ENCODE peak calls at places on chromosomes 6 and 20, in ten cellular contexts. M is naive thymus-derived CD4-positive, alpha-beta T cell; A is non-pigmented ciliary epithelial cell; W is progenitor cell of endocrine pancreas; F is foreskin keratinocyte; X is amygdala; T is NCI-H2171 treated with DMSO at 0.1 percent for 48 hours; R is B cell; Y is cardiac fibroblast; B is spleen. G is an unnamed sample.

GRCh38 chr20:40134176-40134575 is 554.9 kb downstream of the MAFB start:
- DNase-seq in M (no peak), A (no peak), W (no peak), F (no peak), X (no peak), T (no peak), R (no peak), Y (no peak), B (no peak), G (no peak)

GRCh38 chr20:45970646-45971424 is 1.2 kb downstream of the ZNF335 start:
- DNase-seq in M (peak), A (no peak), W (no peak), F (no peak), X (no peak), T (no peak), R (peak), Y (peak), B (peak), G (no peak)

GRCh38 chr6:143783077-143783476 is 60.1 kb upstream of the LTV1 start:
- DNase-seq in M (no peak), A (no peak), W (no peak), F (no peak), X (no peak), T (no peak), R (no peak), Y (no peak), B (no peak), G (no peak)

GRCh38 chr6:36997811-36998722 is 7.4 kb upstream of the FGD2 start:
- DNase-seq in M (no peak), A (no peak), W (no peak), F (no peak), X (peak), T (peak), R (no peak), Y (no peak), B (no peak), G (no peak)

GRCh38 chr6:4270001-4270400 is 134.6 kb upstream of the ECI2 start:
- DNase-seq in M (no peak), A (no peak), W (no peak), F (no peak), X (no peak), T (peak), R (no peak), Y (no peak), B (no peak), G (no peak)

GRCh38 chr6:101011165-101011564 is 130.0 kb upstream of the ASCC3 start:
- DNase-seq in M (peak), A (no peak), W (no peak), F (peak), X (no peak), T (no peak), R (peak), Y (no peak), B (no peak), G (no peak)

GRCh38 chr6:113858067-113858604 is 991 bp downstream of the MARCKS start:
- DNase-seq in M (peak), A (no peak), W (peak), F (peak), X (peak), T (peak), R (peak), Y (peak), B (peak), G (peak)

GRCh38 chr6:30171677-30172471 is 8.5 kb downstream of the TRIM15 start:
- DNase-seq in M (no peak), A (no peak), W (no peak), F (no peak), X (no peak), T (no peak), R (peak), Y (no peak), B (no peak), G (no peak)

GRCh38 chr6:19837511-19838441 is 606 bp downstream of the ID4 start:
- DNase-seq in M (no peak), A (no peak), W (peak), F (no peak), X (no peak), T (no peak), R (peak), Y (peak), B (no peak), G (no peak)

GRCh38 chr20:61127311-61128044 is 124.6 kb upstream of the CDH4 start:
- DNase-seq in M (no peak), A (no peak), W (no peak), F (peak), X (no peak), T (no peak), R (no peak), Y (peak), B (no peak), G (no peak)

GRCh38 chr20:44198872-44199271 is 11.7 kb downstream of the OSER1 start:
- DNase-seq in M (no peak), A (no peak), W (no peak), F (no peak), X (no peak), T (no peak), R (no peak), Y (no peak), B (no peak), G (no peak)

GRCh38 chr20:46264391-46265266 is 43.7 kb downstream of the CDH22 start:
- DNase-seq in M (no peak), A (no peak), W (no peak), F (no peak), X (no peak), T (no peak), R (no peak), Y (no peak), B (no peak), G (no peak)

GRCh38 chr6:75305573-75305972 is 21.0 kb upstream of the TMEM30A start:
- DNase-seq in M (no peak), A (no peak), W (no peak), F (no peak), X (no peak), T (no peak), R (no peak), Y (no peak), B (no peak), G (no peak)

GRCh38 chr20:19909696-19910095 is 107.5 kb upstream of the NAA20 start:
- DNase-seq in M (no peak), A (no peak), W (no peak), F (no peak), X (peak), T (no peak), R (no peak), Y (peak), B (peak), G (no peak)

GRCh38 chr6:30192076-30192475 is 21.1 kb downstream of the TRIM26 start:
- DNase-seq in M (no peak), A (no peak), W (no peak), F (no peak), X (no peak), T (no peak), R (no peak), Y (peak), B (no peak), G (no peak)

GRCh38 chr6:150783818-150784217 is 81.7 kb upstream of the MTHFD1L start:
- DNase-seq in M (no peak), A (no peak), W (no peak), F (no peak), X (no peak), T (no peak), R (no peak), Y (no peak), B (no peak), G (no peak)

GRCh38 chr6:116766506-116767176 is 1.1 kb upstream of the FAM162B start:
- DNase-seq in M (no peak), A (no peak), W (no peak), F (no peak), X (no peak), T (no peak), R (no peak), Y (no peak), B (no peak), G (no peak)

GRCh38 chr6:117840541-117840983 is 66.5 kb upstream of the SLC35F1 start:
- DNase-seq in M (no peak), A (peak), W (peak), F (peak), X (no peak), T (peak), R (no peak), Y (peak), B (no peak), G (no peak)

GRCh38 chr6:36976005-36976261 is 10.1 kb downstream of the MTCH1 start:
- DNase-seq in M (no peak), A (no peak), W (no peak), F (no peak), X (no peak), T (no peak), R (no peak), Y (no peak), B (no peak), G (no peak)

GRCh38 chr20:53328956-53329355 is 264.7 kb downstream of the ZNF217 start:
- DNase-seq in M (no peak), A (no peak), W (no peak), F (no peak), X (no peak), T (no peak), R (no peak), Y (no peak), B (no peak), G (no peak)

GRCh38 chr6:33207569-33208088 is 671 bp upstream of the RING1 start:
- DNase-seq in M (no peak), A (no peak), W (no peak), F (peak), X (no peak), T (no peak), R (peak), Y (peak), B (peak), G (peak)

GRCh38 chr20:35395728-35396127 is 16.0 kb downstream of the UQCC1 start:
- DNase-seq in M (no peak), A (peak), W (no peak), F (no peak), X (no peak), T (no peak), R (no peak), Y (peak), B (no peak), G (no peak)

GRCh38 chr6:69796081-69796626 is 656 bp downstream of the LMBRD1 start:
- DNase-seq in M (peak), A (peak), W (no peak), F (peak), X (no peak), T (peak), R (peak), Y (peak), B (no peak), G (no peak)

GRCh38 chr6:105178110-105178509 is 1.7 kb downstream of the POPDC3 start:
- DNase-seq in M (no peak), A (peak), W (no peak), F (peak), X (no peak), T (no peak), R (no peak), Y (peak), B (no peak), G (no peak)

GRCh38 chr6:130529569-130530149 is 163.8 kb downstream of the TMEM200A start:
- DNase-seq in M (no peak), A (no peak), W (no peak), F (no peak), X (no peak), T (no peak), R (no peak), Y (no peak), B (no peak), G (no peak)

GRCh38 chr20:17884318-17885003 is 84.1 kb downstream of the SNX5 start:
- DNase-seq in M (no peak), A (no peak), W (no peak), F (peak), X (no peak), T (no peak), R (no peak), Y (no peak), B (peak), G (no peak)

GRCh38 chr6:137547186-137547585 is 53.0 kb upstream of the OLIG3 start:
- DNase-seq in M (no peak), A (no peak), W (no peak), F (no peak), X (no peak), T (no peak), R (no peak), Y (no peak), B (no peak), G (no peak)

GRCh38 chr6:107513214-107513613 is 23.3 kb downstream of the SOBP start:
- DNase-seq in M (no peak), A (no peak), W (no peak), F (no peak), X (no peak), T (no peak), R (no peak), Y (no peak), B (no peak), G (no peak)

GRCh38 chr6:156852147-156852857 is 75.1 kb downstream of the ARID1B start:
- DNase-seq in M (no peak), A (no peak), W (no peak), F (no peak), X (no peak), T (no peak), R (no peak), Y (no peak), B (no peak), G (no peak)

GRCh38 chr6:1738682-1739081 is 129.0 kb downstream of the FOXC1 start:
- DNase-seq in M (no peak), A (no peak), W (no peak), F (no peak), X (no peak), T (no peak), R (no peak), Y (peak), B (no peak), G (no peak)

GRCh38 chr6:3478341-3478740 is 21.5 kb upstream of the SLC22A23 start:
- DNase-seq in M (no peak), A (no peak), W (no peak), F (no peak), X (no peak), T (no peak), R (no peak), Y (no peak), B (no peak), G (no peak)

GRCh38 chr6:150720774-150721233 is 121.1 kb downstream of the PLEKHG1 start:
- DNase-seq in M (no peak), A (peak), W (peak), F (peak), X (no peak), T (peak), R (peak), Y (peak), B (no peak), G (no peak)

GRCh38 chr6:3984494-3984893 is 94.4 kb downstream of the FAM217A start:
- DNase-seq in M (no peak), A (no peak), W (no peak), F (no peak), X (no peak), T (no peak), R (no peak), Y (no peak), B (no peak), G (no peak)

GRCh38 chr6:108755257-108756240 is 92.7 kb upstream of the ARMC2 start:
- DNase-seq in M (no peak), A (peak), W (no peak), F (peak), X (no peak), T (no peak), R (no peak), Y (peak), B (no peak), G (no peak)

GRCh38 chr6:157893238-157893637 is 70.2 kb downstream of the SNX9 start:
- DNase-seq in M (peak), A (no peak), W (no peak), F (no peak), X (no peak), T (peak), R (no peak), Y (no peak), B (no peak), G (no peak)

G was measured in posterior cingulate gyrus.